ENCODE peak calls at places on chromosomes 16 and 17, in four cellular contexts. A, U, J and I are unnamed samples.

GRCh38 chr17:1186214-1186820 is 6.5 kb upstream of the ABR start:
- DNase-seq in A (no peak), U (no peak), J (no peak), I (no peak)

GRCh38 chr17:20825539-20825938 is 217.3 kb downstream of the USP22 start:
- DNase-seq in A (no peak), U (peak; percentile 57), J (no peak), I (no peak)

GRCh38 chr16:58000706-58001676 is at the start of gene USB1:
- DNase-seq in A (peak; percentile 56), U (peak; percentile 88), J (peak; percentile 95), I (peak; percentile 96)

GRCh38 chr16:81376880-81377279 is 62.1 kb downstream of the GAN start:
- DNase-seq in A (no peak), U (no peak), J (no peak), I (no peak)

GRCh38 chr16:67935096-67935401 is 1.6 kb downstream of the PSMB10 start:
- DNase-seq in A (no peak), U (no peak), J (no peak), I (no peak)

GRCh38 chr16:787261-787966 is 767 bp downstream of the RPUSD1 start:
- DNase-seq in A (no peak), U (no peak), J (no peak), I (no peak)

GRCh38 chr16:85900031-85900792 is 1.2 kb downstream of the IRF8 start:
- DNase-seq in A (no peak), U (no peak), J (no peak), I (no peak)

GRCh38 chr17:15512310-15512709 is 44.9 kb upstream of the CDRT4 start:
- DNase-seq in A (no peak), U (no peak), J (no peak), I (no peak)

GRCh38 chr16:17397499-17397891 is 73.3 kb downstream of the XYLT1 start:
- DNase-seq in A (no peak), U (peak; percentile 61), J (peak; percentile 37), I (no peak)

GRCh38 chr16:59324462-59324861 is 590.3 kb upstream of the GOT2 start:
- DNase-seq in A (no peak), U (no peak), J (no peak), I (no peak)

GRCh38 chr16:11234884-11235702 is 20.9 kb downstream of the SOCS1 start:
- DNase-seq in A (no peak), U (no peak), J (no peak), I (no peak)

GRCh38 chr17:49548506-49549310 is 27.0 kb upstream of the NXPH3 start:
- DNase-seq in A (no peak), U (peak; percentile 45), J (peak; percentile 57), I (peak; percentile 56)

GRCh38 chr16:15686287-15686686 is 36.2 kb downstream of the NDE1 start:
- DNase-seq in A (no peak), U (no peak), J (no peak), I (no peak)

GRCh38 chr17:39704821-39705551 is 5.1 kb downstream of the ERBB2 start:
- DNase-seq in A (no peak), U (no peak), J (no peak), I (no peak)

GRCh38 chr16:1159973-1160772 is 7.3 kb downstream of the CACNA1H start:
- DNase-seq in A (no peak), U (peak; percentile 83), J (peak; percentile 59), I (no peak)

GRCh38 chr17:1347681-1348318 is 52.2 kb downstream of the YWHAE start:
- DNase-seq in A (no peak), U (no peak), J (no peak), I (no peak)

GRCh38 chr16:74666010-74666421 is 661 bp downstream of the RFWD3 start:
- DNase-seq in A (no peak), U (no peak), J (no peak), I (no peak)

GRCh38 chr16:20884240-20884556 is 16.0 kb downstream of the DCUN1D3 start:
- DNase-seq in A (no peak), U (peak; percentile 56), J (no peak), I (no peak)

GRCh38 chr17:39966771-39967170 is 4.0 kb downstream of the GSDMA start:
- DNase-seq in A (no peak), U (no peak), J (no peak), I (no peak)

GRCh38 chr17:33112763-33113162 is 121.1 kb downstream of the SPACA3 start:
- DNase-seq in A (no peak), U (no peak), J (no peak), I (no peak)

GRCh38 chr17:64084086-64084939 is 45.6 kb downstream of the ERN1 start:
- DNase-seq in A (no peak), U (peak; percentile 89), J (peak; percentile 60), I (peak; percentile 45)

GRCh38 chr17:29624586-29624985 is 1.9 kb upstream of the CORO6 start:
- DNase-seq in A (no peak), U (no peak), J (no peak), I (no peak)

GRCh38 chr17:41785091-41785875 is 1.2 kb downstream of the JUP start:
- DNase-seq in A (no peak), U (no peak), J (peak; percentile 36), I (no peak)

GRCh38 chr17:40541060-40541872 is 24.0 kb downstream of the CCR7 start:
- DNase-seq in A (no peak), U (peak; percentile 56), J (no peak), I (no peak)

GRCh38 chr16:84610385-84610784 is 7.5 kb downstream of the COTL1 start:
- DNase-seq in A (no peak), U (no peak), J (peak; percentile 70), I (no peak)

GRCh38 chr17:82227629-82228277 is 1.1 kb upstream of the SLC16A3 start:
- DNase-seq in A (no peak), U (no peak), J (no peak), I (no peak)

GRCh38 chr16:28309811-28310311 is 17.5 kb downstream of the SBK1 start:
- DNase-seq in A (no peak), U (no peak), J (peak; percentile 22), I (no peak)

GRCh38 chr17:31596382-31597323 is 205.2 kb downstream of the RAB11FIP4 start:
- DNase-seq in A (peak; percentile 70), U (peak; percentile 44), J (no peak), I (no peak)

GRCh38 chr16:20259549-20259948 is 67.8 kb downstream of the GP2 start:
- DNase-seq in A (no peak), U (no peak), J (no peak), I (no peak)

GRCh38 chr17:75684924-75685323 is 17.8 kb downstream of the SAP30BP start:
- DNase-seq in A (no peak), U (no peak), J (no peak), I (no peak)

GRCh38 chr16:50021509-50021908 is 3.5 kb upstream of the CNEP1R1 start:
- DNase-seq in A (no peak), U (peak; percentile 63), J (no peak), I (peak; percentile 27)

GRCh38 chr17:2691965-2692780 is 19.4 kb downstream of the CLUH start:
- DNase-seq in A (no peak), U (no peak), J (peak; percentile 11), I (no peak)
- TF ChIP-seq FOXK2 in A (no peak), U (no peak), J (no peak), I (no peak)

DNA sequence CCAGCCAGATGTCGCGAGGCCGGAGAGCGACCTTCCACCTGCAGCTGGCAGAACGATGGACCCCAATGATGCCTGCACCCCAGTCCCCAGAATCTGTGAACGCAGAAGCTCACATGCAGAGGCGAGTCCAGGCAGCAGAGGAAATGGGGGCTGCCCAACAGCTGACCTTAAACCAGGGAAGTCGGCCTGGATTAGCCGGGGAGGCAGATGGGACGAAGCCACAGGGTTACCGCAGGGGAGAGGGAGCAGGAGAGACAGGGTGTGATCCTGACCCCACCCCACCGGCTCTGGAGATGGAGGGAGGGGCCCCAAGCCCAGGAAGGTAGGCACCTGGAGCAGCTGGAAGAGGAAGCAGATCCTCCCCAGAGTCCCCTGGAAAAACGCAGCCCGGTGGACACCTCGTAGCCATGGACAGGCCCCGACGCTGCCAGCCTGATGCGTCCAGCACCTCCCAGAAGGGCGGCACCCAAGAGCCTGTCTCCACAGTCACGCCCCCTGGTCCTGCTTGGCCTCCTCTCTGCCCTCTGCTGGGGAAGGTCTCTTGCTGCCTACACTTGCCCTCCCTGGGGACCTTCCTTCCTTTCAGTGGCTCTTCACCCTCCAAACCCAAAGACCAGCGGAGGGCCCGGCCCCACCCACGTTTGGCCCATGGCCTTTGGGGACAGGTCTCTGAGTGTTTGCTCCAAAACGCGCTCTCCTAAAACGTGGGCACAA is 37.3 kb downstream of the PIEZO1 start:
- DNase-seq in A (no peak), U (peak; percentile 66), J (peak; percentile 85), I (peak; percentile 69)
- TF ChIP-seq FOXK2 in A (no peak), U (no peak), J (no peak), I (no peak)

GRCh38 chr17:80649672-80650338 is 105.2 kb downstream of the RPTOR start:
- DNase-seq in A (no peak), U (peak; percentile 77), J (peak; percentile 54), I (peak; percentile 67)
- TF ChIP-seq FOXK2 in A (no peak), U (no peak), J (peak; percentile 28), I (no peak)

GRCh38 chr16:70692130-70692470 is 6.2 kb upstream of the MTSS2 start:
- DNase-seq in A (no peak), U (no peak), J (no peak), I (no peak)

GRCh38 chr16:70691223-70692129 is 5.6 kb upstream of the MTSS2 start:
- DNase-seq in A (no peak), U (peak; percentile 48), J (no peak), I (no peak)

GRCh38 chr16:70688266-70688742 is 2.5 kb upstream of the MTSS2 start:
- DNase-seq in A (no peak), U (no peak), J (no peak), I (no peak)

GRCh38 chr16:70689035-70689969 is 3.4 kb upstream of the MTSS2 start:
- DNase-seq in A (no peak), U (peak; percentile 87), J (no peak), I (no peak)

DNA sequence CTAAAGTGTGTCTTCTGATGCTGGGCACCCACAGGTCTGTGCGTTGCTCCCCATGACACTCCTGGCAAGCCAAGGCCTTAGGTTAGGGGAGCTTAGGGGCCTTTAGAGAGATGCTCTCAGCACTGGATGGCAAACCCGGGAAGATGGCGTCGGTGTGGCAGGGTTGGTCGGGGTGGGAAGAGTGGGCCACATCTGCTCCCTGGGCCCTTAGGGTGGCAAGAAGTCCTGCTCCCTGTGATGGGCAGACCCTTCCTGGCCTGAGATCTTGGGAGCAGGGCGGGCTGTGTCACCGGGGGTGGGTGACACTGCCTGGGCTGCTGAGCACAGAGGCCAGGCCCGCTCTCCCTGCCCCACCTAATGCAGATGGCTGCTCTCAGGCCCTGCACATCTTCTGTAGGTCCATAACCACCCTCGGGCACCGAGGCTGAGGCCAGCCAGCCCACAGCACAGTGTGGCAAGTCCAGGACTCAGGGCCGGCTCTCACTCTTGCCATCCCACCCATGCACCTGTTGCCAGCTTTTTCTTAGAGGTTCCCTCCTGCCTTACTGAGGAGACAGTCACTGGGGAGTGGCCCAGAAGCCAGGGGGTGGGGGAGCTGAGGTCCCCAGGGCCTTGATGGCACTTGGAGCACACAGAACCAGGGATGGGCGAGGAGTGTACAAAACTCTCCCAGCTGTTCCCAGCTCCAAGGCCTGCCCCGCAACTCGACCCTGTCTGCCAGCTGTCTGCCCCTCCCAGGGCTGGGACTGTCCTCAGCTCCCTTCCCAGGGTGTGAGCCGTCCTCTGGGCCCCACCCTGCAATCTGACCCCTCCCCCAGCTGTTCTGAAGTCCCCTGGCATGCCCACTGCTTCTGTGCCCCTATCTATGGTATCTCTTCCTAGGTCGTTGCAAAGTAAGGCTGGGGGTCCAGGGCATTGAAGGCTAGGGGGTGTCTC is 4.4 kb upstream of the MTSS2 start:
- DNase-seq in A (no peak), U (no peak), J (no peak), I (no peak)
- TF ChIP-seq FOXK2 in A (no peak), U (no peak), J (no peak), I (no peak)

GRCh38 chr17:73434154-73434553 is 122.4 kb upstream of the CDC42EP4 start:
- DNase-seq in A (no peak), U (no peak), J (no peak), I (no peak)
- TF ChIP-seq FOXK2 in A (no peak), U (no peak), J (no peak), I (no peak)